ENCODE peak calls at places on chromosomes 7 and 10, in six cellular contexts. One of them, this sample, is unnamed.

GRCh38 chr10:118792501-118792900 is 37.7 kb upstream of the CACUL1 start:
- DNase-seq in brain microvascular endothelial cell: no peak
- DNase-seq in BJ: no peak
- DNase-seq in gastrocnemius medialis: peak
- DNase-seq in endodermal cell: no peak
- DNase-seq in epithelial cell of esophagus: no peak
- DNase-seq in this sample: no peak

GRCh38 chr7:69365588-69366241 is 232.6 kb upstream of the AUTS2 start:
- DNase-seq in brain microvascular endothelial cell: no peak
- DNase-seq in epithelial cell of esophagus: no peak
- DNase-seq in endodermal cell: no peak
- DNase-seq in BJ: no peak
- DNase-seq in gastrocnemius medialis: no peak
- DNase-seq in this sample: no peak

GRCh38 chr7:128257458-128257857 is 16.4 kb downstream of the LEP start:
- DNase-seq in endodermal cell: no peak
- DNase-seq in epithelial cell of esophagus: no peak
- DNase-seq in brain microvascular endothelial cell: no peak
- DNase-seq in gastrocnemius medialis: no peak
- DNase-seq in BJ: no peak
- DNase-seq in this sample: no peak

GRCh38 chr10:76055963-76056362 is 624.5 kb downstream of the LRMDA start:
- DNase-seq in BJ: no peak
- DNase-seq in epithelial cell of esophagus: no peak
- DNase-seq in gastrocnemius medialis: no peak
- DNase-seq in brain microvascular endothelial cell: no peak
- DNase-seq in endodermal cell: no peak
- DNase-seq in this sample: no peak

GRCh38 chr7:148501707-148502139 is 88.8 kb upstream of the C7orf33 start:
- DNase-seq in brain microvascular endothelial cell: no peak
- DNase-seq in gastrocnemius medialis: no peak
- DNase-seq in endodermal cell: peak
- DNase-seq in BJ: no peak
- DNase-seq in epithelial cell of esophagus: peak
- DNase-seq in this sample: peak

GRCh38 chr7:88480901-88481300 is 174.2 kb upstream of the STEAP4 start:
- DNase-seq in gastrocnemius medialis: no peak
- DNase-seq in epithelial cell of esophagus: peak
- DNase-seq in brain microvascular endothelial cell: no peak
- DNase-seq in endodermal cell: no peak
- DNase-seq in BJ: no peak
- DNase-seq in this sample: peak

GRCh38 chr10:133127291-133128125 is 32.5 kb upstream of the KNDC1 start:
- DNase-seq in gastrocnemius medialis: no peak
- DNase-seq in epithelial cell of esophagus: no peak
- DNase-seq in endodermal cell: peak
- DNase-seq in brain microvascular endothelial cell: no peak
- DNase-seq in BJ: no peak
- DNase-seq in this sample: peak

GRCh38 chr10:21607907-21608306 is 73.9 kb downstream of the MLLT10 start:
- DNase-seq in epithelial cell of esophagus: no peak
- DNase-seq in brain microvascular endothelial cell: no peak
- DNase-seq in gastrocnemius medialis: no peak
- DNase-seq in BJ: no peak
- DNase-seq in endodermal cell: no peak
- DNase-seq in this sample: no peak

GRCh38 chr10:133218891-133219290 is 11.1 kb upstream of the UTF1 start:
- DNase-seq in epithelial cell of esophagus: no peak
- DNase-seq in BJ: no peak
- DNase-seq in gastrocnemius medialis: no peak
- DNase-seq in brain microvascular endothelial cell: no peak
- DNase-seq in endodermal cell: no peak
- DNase-seq in this sample: no peak

GRCh38 chr10:86319626-86320025 is 47.0 kb downstream of the GRID1 start:
- DNase-seq in brain microvascular endothelial cell: no peak
- DNase-seq in epithelial cell of esophagus: no peak
- DNase-seq in endodermal cell: peak
- DNase-seq in gastrocnemius medialis: no peak
- DNase-seq in BJ: no peak
- DNase-seq in this sample: no peak

GRCh38 chr7:77989981-77990566 is 191.5 kb downstream of the PHTF2 start:
- DNase-seq in epithelial cell of esophagus: peak
- DNase-seq in BJ: no peak
- DNase-seq in endodermal cell: peak
- DNase-seq in brain microvascular endothelial cell: no peak
- DNase-seq in gastrocnemius medialis: no peak
- DNase-seq in this sample: peak

GRCh38 chr7:85621286-85621685 is 434.4 kb upstream of the SEMA3D start:
- DNase-seq in brain microvascular endothelial cell: no peak
- DNase-seq in epithelial cell of esophagus: no peak
- DNase-seq in BJ: no peak
- DNase-seq in endodermal cell: no peak
- DNase-seq in gastrocnemius medialis: no peak
- DNase-seq in this sample: no peak

GRCh38 chr7:33107136-33108066 is 1.8 kb downstream of the RP9 start:
- DNase-seq in gastrocnemius medialis: no peak
- DNase-seq in brain microvascular endothelial cell: peak
- DNase-seq in endodermal cell: peak
- DNase-seq in epithelial cell of esophagus: peak
- DNase-seq in BJ: no peak
- DNase-seq in this sample: peak

GRCh38 chr7:157507987-157508386 is 171.2 kb downstream of the DNAJB6 start:
- DNase-seq in BJ: no peak
- DNase-seq in gastrocnemius medialis: no peak
- DNase-seq in endodermal cell: no peak
- DNase-seq in brain microvascular endothelial cell: no peak
- DNase-seq in epithelial cell of esophagus: no peak
- DNase-seq in this sample: no peak

GRCh38 chr7:107506683-107507339 is 37.0 kb downstream of the GPR22 start:
- DNase-seq in gastrocnemius medialis: no peak
- DNase-seq in brain microvascular endothelial cell: no peak
- DNase-seq in epithelial cell of esophagus: peak
- DNase-seq in BJ: no peak
- DNase-seq in endodermal cell: no peak
- DNase-seq in this sample: peak

GRCh38 chr10:93445097-93445960 is 36.8 kb downstream of the MYOF start:
- DNase-seq in brain microvascular endothelial cell: peak
- DNase-seq in epithelial cell of esophagus: peak
- DNase-seq in gastrocnemius medialis: peak
- DNase-seq in BJ: peak
- DNase-seq in endodermal cell: peak
- DNase-seq in this sample: peak

GRCh38 chr10:72058989-72059842 is 29.1 kb downstream of the SPOCK2 start:
- DNase-seq in epithelial cell of esophagus: no peak
- DNase-seq in endodermal cell: no peak
- DNase-seq in brain microvascular endothelial cell: peak
- DNase-seq in BJ: no peak
- DNase-seq in gastrocnemius medialis: no peak
- DNase-seq in this sample: no peak

GRCh38 chr10:88880287-88881094 is 446 bp downstream of the STAMBPL1 start:
- DNase-seq in endodermal cell: peak
- DNase-seq in BJ: no peak
- DNase-seq in epithelial cell of esophagus: peak
- DNase-seq in gastrocnemius medialis: peak
- DNase-seq in brain microvascular endothelial cell: peak
- DNase-seq in this sample: peak

GRCh38 chr7:8208661-8209060 is 53.3 kb downstream of the ICA1 start:
- DNase-seq in endodermal cell: no peak
- DNase-seq in BJ: no peak
- DNase-seq in gastrocnemius medialis: no peak
- DNase-seq in brain microvascular endothelial cell: no peak
- DNase-seq in epithelial cell of esophagus: no peak
- DNase-seq in this sample: no peak

GRCh38 chr10:60101821-60102220 is 195.5 kb upstream of the CCDC6 start:
- DNase-seq in brain microvascular endothelial cell: no peak
- DNase-seq in gastrocnemius medialis: no peak
- DNase-seq in BJ: no peak
- DNase-seq in epithelial cell of esophagus: peak
- DNase-seq in endodermal cell: peak
- DNase-seq in this sample: no peak

GRCh38 chr10:34102237-34102673 is 712.8 kb downstream of the PARD3 start:
- DNase-seq in brain microvascular endothelial cell: peak
- DNase-seq in endodermal cell: no peak
- DNase-seq in epithelial cell of esophagus: peak
- DNase-seq in BJ: no peak
- DNase-seq in gastrocnemius medialis: peak
- DNase-seq in this sample: no peak

GRCh38 chr7:135930565-135931423 is 46.4 kb downstream of the MTPN start:
- DNase-seq in endodermal cell: peak
- DNase-seq in brain microvascular endothelial cell: peak
- DNase-seq in epithelial cell of esophagus: peak
- DNase-seq in BJ: peak
- DNase-seq in gastrocnemius medialis: no peak
- DNase-seq in this sample: no peak

GRCh38 chr7:55570939-55571338 is 1.4 kb downstream of the VOPP1 start:
- DNase-seq in brain microvascular endothelial cell: peak
- DNase-seq in BJ: peak
- DNase-seq in endodermal cell: no peak
- DNase-seq in gastrocnemius medialis: no peak
- DNase-seq in epithelial cell of esophagus: peak
- DNase-seq in this sample: no peak

GRCh38 chr10:110475722-110476515 is 21.8 kb upstream of the DUSP5 start:
- DNase-seq in brain microvascular endothelial cell: no peak
- DNase-seq in BJ: no peak
- DNase-seq in endodermal cell: no peak
- DNase-seq in gastrocnemius medialis: no peak
- DNase-seq in epithelial cell of esophagus: no peak
- DNase-seq in this sample: no peak

GRCh38 chr7:21426958-21427860 is 674 bp upstream of the SP4 start:
- DNase-seq in gastrocnemius medialis: peak
- DNase-seq in brain microvascular endothelial cell: peak
- DNase-seq in endodermal cell: peak
- DNase-seq in BJ: peak
- DNase-seq in epithelial cell of esophagus: peak
- DNase-seq in this sample: peak
- TF ChIP-seq CTCF in gastrocnemius medialis: peak
- TF ChIP-seq CTCF in brain microvascular endothelial cell: no peak
- TF ChIP-seq CTCF in endodermal cell: no peak
- TF ChIP-seq CTCF in BJ: no peak
- TF ChIP-seq CTCF in epithelial cell of esophagus: no peak
- TF ChIP-seq CTCF in this sample: no peak

DNA sequence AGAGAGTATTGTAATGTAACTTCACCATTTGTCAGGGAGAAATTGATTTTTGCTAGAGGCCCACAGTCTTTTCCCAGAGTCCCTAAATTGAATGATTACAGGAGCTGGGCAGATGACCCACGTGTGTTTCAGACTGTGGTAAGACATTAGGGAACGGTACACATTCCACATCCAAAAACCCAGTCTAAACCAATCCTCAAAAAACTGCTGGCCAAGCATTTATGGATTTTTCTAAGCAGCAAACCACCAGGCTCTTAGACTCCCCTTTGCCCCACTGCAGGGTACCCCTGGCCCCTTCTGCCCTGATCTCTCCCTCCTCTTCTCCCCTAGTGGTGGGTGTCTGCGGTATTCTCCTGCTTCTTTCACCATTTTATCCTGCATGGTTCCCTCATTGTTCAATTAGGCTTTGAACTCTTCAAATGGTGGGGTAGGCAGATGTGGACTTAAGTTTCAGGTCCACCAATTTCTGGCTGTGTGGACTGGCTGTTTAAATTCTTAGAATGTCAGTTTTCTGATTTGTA is 135.5 kb upstream of the SORCS3 start:
- DNase-seq in BJ: no peak
- DNase-seq in endodermal cell: no peak
- DNase-seq in gastrocnemius medialis: no peak
- DNase-seq in epithelial cell of esophagus: no peak
- DNase-seq in brain microvascular endothelial cell: no peak
- DNase-seq in this sample: no peak
- TF ChIP-seq CTCF in BJ: no peak
- TF ChIP-seq CTCF in endodermal cell: peak
- TF ChIP-seq CTCF in gastrocnemius medialis: no peak
- TF ChIP-seq CTCF in epithelial cell of esophagus: no peak
- TF ChIP-seq CTCF in brain microvascular endothelial cell: no peak
- TF ChIP-seq CTCF in this sample: no peak

GRCh38 chr7:24050991-24051529 is 232.9 kb upstream of the NPY start:
- DNase-seq in gastrocnemius medialis: no peak
- DNase-seq in epithelial cell of esophagus: no peak
- DNase-seq in BJ: no peak
- DNase-seq in brain microvascular endothelial cell: no peak
- DNase-seq in endodermal cell: no peak
- DNase-seq in this sample: no peak

GRCh38 chr7:24052572-24053223 is 231.3 kb upstream of the NPY start:
- DNase-seq in gastrocnemius medialis: no peak
- DNase-seq in BJ: peak
- DNase-seq in epithelial cell of esophagus: peak
- DNase-seq in brain microvascular endothelial cell: peak
- DNase-seq in endodermal cell: no peak
- DNase-seq in this sample: peak

GRCh38 chr7:24054231-24054630 is 229.8 kb upstream of the NPY start:
- DNase-seq in epithelial cell of esophagus: no peak
- DNase-seq in gastrocnemius medialis: no peak
- DNase-seq in BJ: no peak
- DNase-seq in endodermal cell: no peak
- DNase-seq in brain microvascular endothelial cell: no peak
- DNase-seq in this sample: no peak

GRCh38 chr7:24051651-24052050 is 232.3 kb upstream of the NPY start:
- DNase-seq in gastrocnemius medialis: no peak
- DNase-seq in BJ: no peak
- DNase-seq in brain microvascular endothelial cell: no peak
- DNase-seq in epithelial cell of esophagus: no peak
- DNase-seq in endodermal cell: no peak
- DNase-seq in this sample: no peak

GRCh38 chr7:24049296-24049695 is 234.7 kb upstream of the NPY start:
- DNase-seq in epithelial cell of esophagus: no peak
- DNase-seq in brain microvascular endothelial cell: no peak
- DNase-seq in BJ: no peak
- DNase-seq in endodermal cell: no peak
- DNase-seq in gastrocnemius medialis: no peak
- DNase-seq in this sample: no peak
- TF ChIP-seq CTCF in epithelial cell of esophagus: no peak
- TF ChIP-seq CTCF in brain microvascular endothelial cell: no peak
- TF ChIP-seq CTCF in BJ: no peak
- TF ChIP-seq CTCF in endodermal cell: no peak
- TF ChIP-seq CTCF in gastrocnemius medialis: no peak
- TF ChIP-seq CTCF in this sample: no peak

DNA sequence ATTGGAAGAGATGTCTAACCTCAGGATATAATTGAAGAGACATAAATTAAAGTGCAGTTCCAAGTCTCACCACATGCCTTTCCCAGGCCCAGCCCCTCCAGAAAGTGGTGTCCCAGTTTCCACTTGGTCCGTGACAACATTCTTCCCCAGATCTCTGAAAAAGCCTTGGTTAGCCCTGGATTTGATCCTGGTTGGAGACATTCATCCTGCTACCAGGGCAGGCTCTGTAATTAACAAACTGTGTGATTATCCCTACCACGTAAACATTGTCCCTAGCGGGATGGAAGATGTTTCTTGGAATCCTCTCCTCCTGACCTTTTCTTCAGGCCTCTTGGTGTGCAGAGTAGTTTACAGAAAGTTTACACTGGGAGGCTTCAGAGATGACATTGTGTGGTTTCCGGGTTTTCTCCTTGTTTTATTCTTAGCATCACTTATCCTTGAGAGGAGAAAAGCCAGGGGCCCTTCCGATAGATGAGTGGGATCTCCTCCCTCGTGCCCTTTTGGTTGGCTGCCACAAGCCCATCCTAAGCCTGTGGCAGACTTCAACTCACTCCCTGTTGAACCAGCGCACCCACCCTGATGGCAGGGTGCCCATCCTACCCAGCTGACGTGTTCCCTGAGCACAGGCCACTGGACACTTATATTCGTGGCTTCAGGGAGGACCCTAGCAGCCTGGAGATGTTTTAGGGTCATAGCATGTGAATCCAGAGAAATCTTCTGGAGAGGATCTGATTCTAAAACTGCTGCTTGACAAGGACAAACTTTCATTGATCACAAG is 83.9 kb downstream of the COL13A1 start:
- DNase-seq in endodermal cell: no peak
- DNase-seq in gastrocnemius medialis: no peak
- DNase-seq in brain microvascular endothelial cell: no peak
- DNase-seq in epithelial cell of esophagus: no peak
- DNase-seq in BJ: no peak
- DNase-seq in this sample: no peak
- TF ChIP-seq CTCF in endodermal cell: peak
- TF ChIP-seq CTCF in gastrocnemius medialis: peak
- TF ChIP-seq CTCF in brain microvascular endothelial cell: peak
- TF ChIP-seq CTCF in epithelial cell of esophagus: peak
- TF ChIP-seq CTCF in BJ: peak
- TF ChIP-seq CTCF in this sample: peak